ENCODE peak calls at places on chromosome 15, in ten cellular contexts. A is upper lobe of right lung, J is fibroblast of lung, V is retinal pigment epithelial cell, H is AG04450, B is B cell, Z is tibial artery, W is heart left ventricle, M is osteocyte, L is AG09319. U is an unnamed sample.

GRCh38 chr15:66777596-66778313 is 75.7 kb downstream of the SMAD6 start:
- DNase-seq in A (no peak), J (no peak), V (no peak), H (no peak), B (no peak), Z (peak; percentile 58), W (no peak), M (no peak), L (no peak), U (no peak)

GRCh38 chr15:49122541-49123062 is 32.8 kb downstream of the COPS2 start:
- DNase-seq in A (no peak), J (no peak), V (no peak), H (no peak), B (no peak), Z (no peak), W (no peak), M (no peak), L (no peak), U (no peak)

GRCh38 chr15:98796685-98797084 is 148.3 kb downstream of the IGF1R start:
- DNase-seq in A (no peak), J (no peak), V (no peak), H (no peak), B (no peak), Z (no peak), W (no peak), M (no peak), L (no peak), U (no peak)

GRCh38 chr15:50232791-50233190 is 32.7 kb downstream of the HDC start:
- DNase-seq in A (no peak), J (no peak), V (no peak), H (no peak), B (no peak), Z (no peak), W (no peak), M (no peak), L (no peak), U (no peak)

GRCh38 chr15:60407406-60407805 is 9.6 kb upstream of the ANXA2 start:
- DNase-seq in A (no peak), J (peak; percentile 72), V (no peak), H (no peak), B (no peak), Z (no peak), W (no peak), M (no peak), L (no peak), U (no peak)

GRCh38 chr15:38589502-38589901 is 24.9 kb upstream of the RASGRP1 start:
- DNase-seq in A (no peak), J (peak; percentile 64), V (peak; percentile 35), H (peak; percentile 43), B (no peak), Z (no peak), W (no peak), M (no peak), L (peak; percentile 32), U (peak; percentile 47)

GRCh38 chr15:92883643-92884458 is 16.3 kb upstream of the CHD2 start:
- DNase-seq in A (no peak), J (peak; percentile 61), V (no peak), H (no peak), B (peak; percentile 55), Z (no peak), W (no peak), M (no peak), L (no peak), U (no peak)

GRCh38 chr15:68730491-68731317 is 90.0 kb downstream of the ANP32A start:
- DNase-seq in A (no peak), J (peak; percentile 57), V (no peak), H (no peak), B (peak; percentile 42), Z (no peak), W (peak; percentile 76), M (no peak), L (no peak), U (no peak)

GRCh38 chr15:83365370-83365938 is 81.0 kb upstream of the BNC1 start:
- DNase-seq in A (peak; percentile 84), J (peak; percentile 81), V (peak; percentile 86), H (no peak), B (no peak), Z (no peak), W (no peak), M (no peak), L (no peak), U (peak; percentile 77)

GRCh38 chr15:31335991-31336942 is 9.6 kb downstream of the KLF13 start:
- DNase-seq in A (no peak), J (no peak), V (no peak), H (no peak), B (no peak), Z (no peak), W (no peak), M (no peak), L (no peak), U (no peak)

GRCh38 chr15:31336943-31337295 is 10.3 kb downstream of the KLF13 start:
- DNase-seq in A (no peak), J (no peak), V (no peak), H (no peak), B (no peak), Z (no peak), W (no peak), M (no peak), L (no peak), U (no peak)

GRCh38 chr15:31338318-31338878 is 11.8 kb downstream of the KLF13 start:
- DNase-seq in A (peak; percentile 75), J (peak; percentile 5), V (no peak), H (no peak), B (peak; percentile 50), Z (no peak), W (no peak), M (no peak), L (no peak), U (no peak)

GRCh38 chr15:31338879-31339557 is 12.4 kb downstream of the KLF13 start:
- DNase-seq in A (peak; percentile 85), J (peak; percentile 59), V (no peak), H (peak; percentile 29), B (no peak), Z (peak; percentile 89), W (peak; percentile 84), M (peak; percentile 94), L (peak; percentile 73), U (peak; percentile 58)

GRCh38 chr15:31337352-31338031 is 10.9 kb downstream of the KLF13 start:
- DNase-seq in A (peak; percentile 17), J (no peak), V (no peak), H (no peak), B (no peak), Z (no peak), W (no peak), M (no peak), L (no peak), U (no peak)
- TF ChIP-seq CTCF in A (no peak), J (no peak), V (no peak), H (no peak), B (no peak), Z (no peak), W (no peak), M (no peak), L (no peak), U (no peak)

GRCh38 chr15:45132844-45133560 is 3.2 kb downstream of the DUOX1 start:
- DNase-seq in A (no peak), J (no peak), V (no peak), H (no peak), B (no peak), Z (no peak), W (no peak), M (no peak), L (no peak), U (no peak)

GRCh38 chr15:45133561-45133920 is 3.7 kb downstream of the DUOX1 start:
- DNase-seq in A (peak; percentile 70), J (no peak), V (no peak), H (no peak), B (no peak), Z (no peak), W (no peak), M (no peak), L (no peak), U (no peak)

GRCh38 chr15:45134046-45134445 is 4.3 kb downstream of the DUOX1 start:
- DNase-seq in A (peak; percentile 58), J (no peak), V (no peak), H (no peak), B (no peak), Z (no peak), W (no peak), M (no peak), L (no peak), U (no peak)

GRCh38 chr15:45136378-45136764 is 6.6 kb downstream of the DUOX1 start:
- DNase-seq in A (peak; percentile 45), J (no peak), V (no peak), H (no peak), B (no peak), Z (no peak), W (no peak), M (no peak), L (no peak), U (no peak)

GRCh38 chr15:45134682-45135604 is 5.1 kb downstream of the DUOX1 start:
- DNase-seq in A (peak; percentile 71), J (no peak), V (no peak), H (no peak), B (peak; percentile 44), Z (no peak), W (no peak), M (no peak), L (no peak), U (no peak)
- TF ChIP-seq CTCF in A (no peak), J (no peak), V (peak; percentile 26), H (no peak), B (no peak), Z (no peak), W (peak; percentile 32), M (no peak), L (no peak), U (no peak)

DNA sequence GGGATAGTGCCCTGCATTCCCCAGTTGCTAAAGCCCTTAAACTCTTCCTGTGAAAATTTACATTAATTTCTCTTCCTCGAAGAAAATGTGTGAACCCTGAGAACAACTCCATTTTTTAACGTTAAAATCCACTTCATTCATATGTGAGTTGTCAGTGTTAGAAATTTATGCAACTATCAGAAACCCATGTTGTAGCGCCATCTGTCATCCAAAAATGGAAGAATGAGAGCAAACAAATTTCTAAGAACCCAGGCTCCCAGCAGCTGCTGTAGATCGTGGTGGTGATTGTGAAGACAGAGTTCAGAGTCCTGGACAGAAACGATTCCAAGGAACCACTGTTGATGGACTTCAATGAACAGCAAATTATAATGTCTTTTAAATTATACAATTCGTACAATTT is 179.7 kb upstream of the NDN start:
- DNase-seq in A (no peak), J (peak; percentile 17), V (no peak), H (no peak), B (no peak), Z (no peak), W (no peak), M (no peak), L (no peak), U (no peak)
- TF ChIP-seq CTCF in A (peak; percentile 35), J (no peak), V (peak; percentile 34), H (peak; percentile 36), B (no peak), Z (no peak), W (peak; percentile 38), M (peak; percentile 18), L (peak; percentile 17), U (peak; percentile 7)

GRCh38 chr15:63531586-63531985 is 27.2 kb downstream of the USP3 start:
- DNase-seq in A (no peak), J (no peak), V (no peak), H (no peak), B (peak; percentile 31), Z (no peak), W (no peak), M (no peak), L (no peak), U (no peak)
- TF ChIP-seq CTCF in A (peak; percentile 26), J (no peak), V (peak; percentile 36), H (peak; percentile 29), B (no peak), Z (no peak), W (peak; percentile 12), M (peak; percentile 18), L (no peak), U (peak; percentile 20)

U was measured in AG09309.